ENCODE peak calls at places on chromosome 14, in eight cellular contexts. K is right lobe of liver, I is sigmoid colon, W is heart left ventricle, D is GM12891, Y is A549, C is IMR-90, M is Peyer's patch. H is an unnamed sample.

GRCh38 chr14:73896521-73896920 is 9.9 kb downstream of the ZNF410 start:
- DNase-seq in K (no peak), I (no peak), W (no peak), D (no peak), Y (no peak), C (peak; percentile 26), M (no peak), H (no peak)

GRCh38 chr14:32078794-32079663 is 1.9 kb downstream of the ARHGAP5 start:
- DNase-seq in K (no peak), I (no peak), W (no peak), D (no peak), Y (no peak), C (peak; percentile 31), M (no peak), H (no peak)

GRCh38 chr14:58876613-58877012 is 238.9 kb downstream of the DACT1 start:
- DNase-seq in K (no peak), I (no peak), W (no peak), D (no peak), Y (no peak), C (peak; percentile 55), M (no peak), H (no peak)

GRCh38 chr14:102754370-102755262 is 22.6 kb upstream of the TRAF3 start:
- DNase-seq in K (no peak), I (no peak), W (no peak), D (no peak), Y (no peak), C (no peak), M (no peak), H (no peak)

GRCh38 chr14:102058931-102059330 is 27.9 kb downstream of the HSP90AA1 start:
- DNase-seq in K (no peak), I (no peak), W (no peak), D (no peak), Y (no peak), C (no peak), M (no peak), H (no peak)

GRCh38 chr14:36518031-36518585 is 1.9 kb downstream of the NKX2-1 start:
- DNase-seq in K (no peak), I (no peak), W (no peak), D (no peak), Y (no peak), C (no peak), M (no peak), H (no peak)

GRCh38 chr14:77059276-77059934 is 30.9 kb upstream of the IRF2BPL start:
- DNase-seq in K (no peak), I (no peak), W (peak; percentile 65), D (no peak), Y (peak; percentile 51), C (peak; percentile 91), M (no peak), H (no peak)

GRCh38 chr14:77104393-77104792 is 6.3 kb downstream of the CIPC start:
- DNase-seq in K (no peak), I (no peak), W (no peak), D (no peak), Y (no peak), C (no peak), M (no peak), H (no peak)

GRCh38 chr14:85527458-85527857 is 2.5 kb upstream of the FLRT2 start:
- DNase-seq in K (no peak), I (no peak), W (no peak), D (no peak), Y (no peak), C (no peak), M (no peak), H (no peak)

GRCh38 chr14:34013714-34014055 is 62.8 kb upstream of the EGLN3 start:
- DNase-seq in K (no peak), I (no peak), W (no peak), D (no peak), Y (no peak), C (no peak), M (no peak), H (no peak)

GRCh38 chr14:39265032-39265431 is 31.3 kb downstream of the MIA2 start:
- DNase-seq in K (no peak), I (no peak), W (no peak), D (no peak), Y (no peak), C (peak; percentile 32), M (no peak), H (no peak)

GRCh38 chr14:77031680-77032482 is 3.4 kb upstream of the IRF2BPL start:
- DNase-seq in K (no peak), I (peak; percentile 91), W (peak; percentile 65), D (no peak), Y (no peak), C (peak; percentile 93), M (peak; percentile 57), H (peak; percentile 61)

GRCh38 chr14:68780358-68781160 is 12.3 kb downstream of the ZFP36L1 start:
- DNase-seq in K (peak; percentile 58), I (peak; percentile 91), W (peak; percentile 77), D (no peak), Y (no peak), C (peak; percentile 62), M (peak; percentile 78), H (peak; percentile 84)

GRCh38 chr14:105440554-105440900 is 20.9 kb downstream of the MTA1 start:
- DNase-seq in K (no peak), I (no peak), W (no peak), D (no peak), Y (no peak), C (no peak), M (no peak), H (no peak)

GRCh38 chr14:69711065-69711464 is 55.9 kb upstream of the SRSF5 start:
- DNase-seq in K (no peak), I (peak; percentile 88), W (peak; percentile 71), D (no peak), Y (no peak), C (peak; percentile 17), M (peak; percentile 74), H (peak; percentile 47)

GRCh38 chr14:89678715-89679220 is 261.7 kb upstream of the FOXN3 start:
- DNase-seq in K (no peak), I (no peak), W (no peak), D (no peak), Y (no peak), C (no peak), M (no peak), H (no peak)

GRCh38 chr14:20613094-20614037 is 22.2 kb upstream of the RNASE12 start:
- DNase-seq in K (peak; percentile 79), I (peak; percentile 93), W (peak; percentile 81), D (no peak), Y (peak; percentile 87), C (peak; percentile 99), M (peak; percentile 91), H (peak; percentile 88)

GRCh38 chr14:77372304-77372841 is 4.5 kb downstream of the TMED8 start:
- DNase-seq in K (no peak), I (no peak), W (no peak), D (no peak), Y (no peak), C (peak; percentile 88), M (no peak), H (no peak)

GRCh38 chr14:95425369-95426115 is 90.9 kb downstream of the SYNE3 start:
- DNase-seq in K (no peak), I (no peak), W (no peak), D (no peak), Y (no peak), C (no peak), M (no peak), H (no peak)

GRCh38 chr14:68815288-68816182 is 22.7 kb upstream of the ZFP36L1 start:
- DNase-seq in K (peak; percentile 50), I (peak; percentile 76), W (no peak), D (no peak), Y (no peak), C (no peak), M (no peak), H (no peak)

GRCh38 chr14:93044116-93044515 is 71.6 kb downstream of the ITPK1 start:
- DNase-seq in K (no peak), I (no peak), W (no peak), D (no peak), Y (no peak), C (no peak), M (no peak), H (no peak)

GRCh38 chr14:35147186-35147585 is 24.8 kb downstream of the PRORP start:
- DNase-seq in K (no peak), I (no peak), W (no peak), D (no peak), Y (no peak), C (no peak), M (no peak), H (no peak)
- TF ChIP-seq POLR2A in K (no peak), I (no peak), W (no peak), D (no peak), Y (no peak), C (no peak), M (no peak), H (no peak)

DNA sequence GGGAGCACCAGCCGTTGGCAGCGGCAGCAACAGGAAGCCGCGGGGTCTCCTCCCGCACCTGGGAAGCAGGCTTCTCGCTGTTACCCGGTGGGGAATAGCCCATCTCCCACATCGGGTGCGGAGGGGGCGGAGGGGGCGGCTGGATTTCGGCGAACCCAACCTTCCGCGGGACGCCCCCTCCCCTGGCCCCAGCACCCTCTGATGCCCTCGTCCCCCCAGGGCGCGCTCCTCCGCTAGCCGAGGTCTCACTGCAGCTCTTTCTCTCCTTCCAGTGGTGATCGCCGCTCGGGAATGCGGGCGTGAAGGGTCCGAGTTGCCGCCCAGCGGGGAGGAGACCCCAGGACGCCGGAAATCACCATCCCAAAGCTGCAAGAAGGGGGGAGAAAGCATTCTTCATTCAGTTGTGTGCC is 301 bp downstream of the SAMD4A start:
- DNase-seq in K (no peak), I (no peak), W (no peak), D (peak; percentile 10), Y (no peak), C (no peak), M (no peak), H (no peak)
- TF ChIP-seq POLR2A in K (no peak), I (no peak), W (no peak), D (no peak), Y (no peak), C (no peak), M (no peak), H (peak; percentile 2)

DNA sequence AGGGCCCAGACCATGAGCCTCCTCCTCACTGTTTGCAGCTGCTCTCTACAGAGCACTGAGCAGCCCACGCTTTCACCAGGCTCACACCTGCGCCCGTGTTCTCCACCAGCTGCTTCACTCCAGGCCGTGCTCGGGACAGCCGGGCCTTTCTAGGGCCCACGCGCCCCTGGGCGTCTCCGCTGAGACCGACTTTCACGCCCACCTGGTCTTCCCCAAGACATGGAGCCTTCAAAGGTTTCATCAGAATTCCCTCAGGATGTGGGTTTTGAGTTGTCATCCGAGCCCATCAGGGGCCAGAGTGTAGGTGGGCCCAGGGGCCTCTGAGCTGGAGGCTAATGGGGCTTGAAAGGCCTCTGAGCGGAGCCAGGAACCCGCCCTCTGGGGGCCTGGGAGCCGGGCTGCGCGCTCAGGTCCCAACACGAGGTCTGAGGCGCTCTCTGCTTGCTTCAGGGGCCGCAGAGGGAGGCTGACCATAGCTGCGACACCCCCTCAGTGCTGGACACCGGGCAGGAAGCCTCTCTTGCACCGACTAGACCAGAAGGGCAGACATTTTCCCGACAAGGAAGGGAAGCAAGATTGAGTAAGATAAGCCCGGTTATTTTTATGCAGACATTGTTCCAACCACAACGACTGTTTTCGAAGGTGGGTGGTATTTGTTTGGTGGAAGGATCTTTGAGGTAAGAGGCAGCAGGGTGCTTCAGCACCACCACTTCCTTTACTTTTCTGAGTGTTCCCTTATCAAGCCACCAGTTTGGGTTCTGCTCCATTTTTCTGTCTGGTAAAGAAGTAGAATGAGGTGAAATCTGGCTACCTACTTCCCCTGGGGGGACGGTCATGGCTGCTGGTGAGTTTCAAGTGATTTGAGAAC is 125.0 kb upstream of the FUT8 start:
- DNase-seq in K (no peak), I (no peak), W (no peak), D (peak; percentile 53), Y (no peak), C (no peak), M (peak; percentile 77), H (no peak)
- TF ChIP-seq POLR2A in K (no peak), I (no peak), W (no peak), D (peak; percentile 65), Y (no peak), C (no peak), M (no peak), H (no peak)

GRCh38 chr14:75334191-75335051 is 55.8 kb downstream of the FOS start:
- DNase-seq in K (peak; percentile 50), I (peak; percentile 83), W (peak; percentile 75), D (peak; percentile 39), Y (no peak), C (peak; percentile 3), M (peak; percentile 82), H (peak; percentile 35)
- TF ChIP-seq POLR2A in K (peak; percentile 44), I (no peak), W (no peak), D (no peak), Y (no peak), C (no peak), M (no peak), H (no peak)

H was measured in uterus.